ENCODE peak calls at places on chromosome 15, in ten cellular contexts. One of them, this sample, is unnamed.

GRCh38 chr15:83514584-83514983 is 67.4 kb downstream of the SH3GL3 start:
- DNase-seq in progenitor cell of endocrine pancreas: no peak
- DNase-seq in AG09309: no peak
- DNase-seq in activated CD8-positive, alpha-beta T cell treated with anti-CD3 and anti-CD28 coated beads for 36 hours: no peak
- DNase-seq in A673: no peak
- DNase-seq in endothelial cell: no peak
- DNase-seq in choroid plexus epithelial cell: no peak
- DNase-seq in hepatocyte: no peak
- DNase-seq in PC-9: no peak
- DNase-seq in HFFc6: no peak
- DNase-seq in this sample: no peak

GRCh38 chr15:96629501-96629900 is 299.0 kb downstream of the NR2F2 start:
- DNase-seq in endothelial cell: no peak
- DNase-seq in progenitor cell of endocrine pancreas: no peak
- DNase-seq in HFFc6: no peak
- DNase-seq in AG09309: no peak
- DNase-seq in choroid plexus epithelial cell: no peak
- DNase-seq in hepatocyte: no peak
- DNase-seq in PC-9: no peak
- DNase-seq in activated CD8-positive, alpha-beta T cell treated with anti-CD3 and anti-CD28 coated beads for 36 hours: no peak
- DNase-seq in A673: peak
- DNase-seq in this sample: no peak

GRCh38 chr15:33742807-33743206 is 225.5 kb upstream of the CHRM5 start:
- DNase-seq in AG09309: peak
- DNase-seq in progenitor cell of endocrine pancreas: no peak
- DNase-seq in endothelial cell: no peak
- DNase-seq in activated CD8-positive, alpha-beta T cell treated with anti-CD3 and anti-CD28 coated beads for 36 hours: no peak
- DNase-seq in A673: no peak
- DNase-seq in PC-9: no peak
- DNase-seq in hepatocyte: no peak
- DNase-seq in choroid plexus epithelial cell: peak
- DNase-seq in HFFc6: peak
- DNase-seq in this sample: no peak

GRCh38 chr15:42675021-42675420 is 61.9 kb downstream of the CDAN1 start:
- DNase-seq in PC-9: no peak
- DNase-seq in endothelial cell: no peak
- DNase-seq in activated CD8-positive, alpha-beta T cell treated with anti-CD3 and anti-CD28 coated beads for 36 hours: no peak
- DNase-seq in AG09309: no peak
- DNase-seq in HFFc6: no peak
- DNase-seq in hepatocyte: no peak
- DNase-seq in progenitor cell of endocrine pancreas: no peak
- DNase-seq in choroid plexus epithelial cell: no peak
- DNase-seq in A673: no peak
- DNase-seq in this sample: no peak

GRCh38 chr15:48992545-48992944 is 28.8 kb upstream of the SHC4 start:
- DNase-seq in choroid plexus epithelial cell: no peak
- DNase-seq in progenitor cell of endocrine pancreas: no peak
- DNase-seq in hepatocyte: no peak
- DNase-seq in AG09309: no peak
- DNase-seq in PC-9: no peak
- DNase-seq in activated CD8-positive, alpha-beta T cell treated with anti-CD3 and anti-CD28 coated beads for 36 hours: no peak
- DNase-seq in endothelial cell: no peak
- DNase-seq in HFFc6: no peak
- DNase-seq in A673: no peak
- DNase-seq in this sample: no peak

GRCh38 chr15:27675571-27675970 is 423.5 kb downstream of the OCA2 start:
- DNase-seq in progenitor cell of endocrine pancreas: no peak
- DNase-seq in AG09309: no peak
- DNase-seq in HFFc6: no peak
- DNase-seq in hepatocyte: no peak
- DNase-seq in activated CD8-positive, alpha-beta T cell treated with anti-CD3 and anti-CD28 coated beads for 36 hours: no peak
- DNase-seq in choroid plexus epithelial cell: no peak
- DNase-seq in PC-9: no peak
- DNase-seq in endothelial cell: no peak
- DNase-seq in A673: no peak
- DNase-seq in this sample: no peak

GRCh38 chr15:70636540-70637165 is 126.7 kb downstream of the UACA start:
- DNase-seq in PC-9: no peak
- DNase-seq in hepatocyte: peak
- DNase-seq in A673: peak
- DNase-seq in HFFc6: no peak
- DNase-seq in endothelial cell: peak
- DNase-seq in activated CD8-positive, alpha-beta T cell treated with anti-CD3 and anti-CD28 coated beads for 36 hours: no peak
- DNase-seq in choroid plexus epithelial cell: no peak
- DNase-seq in progenitor cell of endocrine pancreas: no peak
- DNase-seq in AG09309: no peak
- DNase-seq in this sample: no peak

GRCh38 chr15:72319360-72319984 is 485 bp downstream of the CELF6 start:
- DNase-seq in progenitor cell of endocrine pancreas: peak
- DNase-seq in AG09309: no peak
- DNase-seq in endothelial cell: peak
- DNase-seq in A673: peak
- DNase-seq in PC-9: no peak
- DNase-seq in choroid plexus epithelial cell: peak
- DNase-seq in HFFc6: peak
- DNase-seq in activated CD8-positive, alpha-beta T cell treated with anti-CD3 and anti-CD28 coated beads for 36 hours: peak
- DNase-seq in hepatocyte: peak
- DNase-seq in this sample: peak

GRCh38 chr15:26461847-26462608 is 310.8 kb downstream of the GABRB3 start:
- DNase-seq in activated CD8-positive, alpha-beta T cell treated with anti-CD3 and anti-CD28 coated beads for 36 hours: no peak
- DNase-seq in A673: no peak
- DNase-seq in hepatocyte: no peak
- DNase-seq in progenitor cell of endocrine pancreas: no peak
- DNase-seq in HFFc6: no peak
- DNase-seq in choroid plexus epithelial cell: no peak
- DNase-seq in AG09309: no peak
- DNase-seq in endothelial cell: no peak
- DNase-seq in PC-9: no peak
- DNase-seq in this sample: no peak

GRCh38 chr15:85785887-85786777 is 8.6 kb downstream of the KLHL25 start:
- DNase-seq in AG09309: no peak
- DNase-seq in endothelial cell: no peak
- DNase-seq in A673: no peak
- DNase-seq in choroid plexus epithelial cell: peak
- DNase-seq in PC-9: peak
- DNase-seq in hepatocyte: peak
- DNase-seq in progenitor cell of endocrine pancreas: no peak
- DNase-seq in activated CD8-positive, alpha-beta T cell treated with anti-CD3 and anti-CD28 coated beads for 36 hours: peak
- DNase-seq in HFFc6: no peak
- DNase-seq in this sample: no peak

GRCh38 chr15:60899322-60899966 is 329.7 kb downstream of the RORA start:
- DNase-seq in activated CD8-positive, alpha-beta T cell treated with anti-CD3 and anti-CD28 coated beads for 36 hours: peak
- DNase-seq in hepatocyte: no peak
- DNase-seq in A673: no peak
- DNase-seq in progenitor cell of endocrine pancreas: no peak
- DNase-seq in endothelial cell: no peak
- DNase-seq in AG09309: no peak
- DNase-seq in HFFc6: no peak
- DNase-seq in PC-9: no peak
- DNase-seq in choroid plexus epithelial cell: no peak
- DNase-seq in this sample: no peak

GRCh38 chr15:60899967-60900356 is 329.1 kb downstream of the RORA start:
- DNase-seq in PC-9: no peak
- DNase-seq in HFFc6: no peak
- DNase-seq in activated CD8-positive, alpha-beta T cell treated with anti-CD3 and anti-CD28 coated beads for 36 hours: no peak
- DNase-seq in hepatocyte: no peak
- DNase-seq in progenitor cell of endocrine pancreas: no peak
- DNase-seq in AG09309: no peak
- DNase-seq in endothelial cell: no peak
- DNase-seq in A673: no peak
- DNase-seq in choroid plexus epithelial cell: no peak
- DNase-seq in this sample: no peak

GRCh38 chr15:60903221-60903620 is 325.9 kb downstream of the RORA start:
- DNase-seq in progenitor cell of endocrine pancreas: no peak
- DNase-seq in AG09309: no peak
- DNase-seq in hepatocyte: no peak
- DNase-seq in A673: no peak
- DNase-seq in activated CD8-positive, alpha-beta T cell treated with anti-CD3 and anti-CD28 coated beads for 36 hours: no peak
- DNase-seq in endothelial cell: no peak
- DNase-seq in HFFc6: no peak
- DNase-seq in choroid plexus epithelial cell: no peak
- DNase-seq in PC-9: no peak
- DNase-seq in this sample: no peak

GRCh38 chr15:60901647-60902046 is 327.5 kb downstream of the RORA start:
- DNase-seq in PC-9: no peak
- DNase-seq in endothelial cell: no peak
- DNase-seq in progenitor cell of endocrine pancreas: no peak
- DNase-seq in hepatocyte: no peak
- DNase-seq in activated CD8-positive, alpha-beta T cell treated with anti-CD3 and anti-CD28 coated beads for 36 hours: peak
- DNase-seq in A673: no peak
- DNase-seq in HFFc6: no peak
- DNase-seq in AG09309: no peak
- DNase-seq in choroid plexus epithelial cell: no peak
- DNase-seq in this sample: no peak

DNA sequence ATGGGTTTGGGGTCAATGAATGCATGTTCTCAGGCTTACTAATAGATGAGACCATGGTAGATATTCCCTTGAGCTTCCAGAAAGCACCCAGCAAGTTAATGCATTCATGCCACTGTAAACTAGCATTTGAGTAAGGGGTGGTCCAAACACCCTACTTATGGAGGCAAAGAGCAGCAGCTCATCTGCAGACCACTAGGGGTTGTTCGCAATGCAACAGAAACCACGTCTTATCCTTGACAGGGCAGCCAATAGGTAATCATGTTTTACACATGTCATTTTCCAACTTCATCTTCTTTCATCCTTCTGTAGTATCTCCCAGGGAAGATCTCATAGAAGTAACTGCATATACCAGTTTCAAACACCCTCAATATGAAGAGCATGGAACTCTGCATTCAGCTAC is 330.2 kb downstream of the RORA start:
- DNase-seq in PC-9: no peak
- DNase-seq in endothelial cell: no peak
- DNase-seq in choroid plexus epithelial cell: no peak
- DNase-seq in activated CD8-positive, alpha-beta T cell treated with anti-CD3 and anti-CD28 coated beads for 36 hours: no peak
- DNase-seq in HFFc6: no peak
- DNase-seq in A673: no peak
- DNase-seq in AG09309: no peak
- DNase-seq in hepatocyte: no peak
- DNase-seq in progenitor cell of endocrine pancreas: no peak
- DNase-seq in this sample: no peak
- TF ChIP-seq CTCF in PC-9: no peak
- TF ChIP-seq CTCF in endothelial cell: no peak
- TF ChIP-seq CTCF in choroid plexus epithelial cell: no peak
- TF ChIP-seq CTCF in activated CD8-positive, alpha-beta T cell treated with anti-CD3 and anti-CD28 coated beads for 36 hours: no peak
- TF ChIP-seq CTCF in HFFc6: no peak
- TF ChIP-seq CTCF in A673: no peak
- TF ChIP-seq CTCF in AG09309: no peak
- TF ChIP-seq CTCF in hepatocyte: no peak
- TF ChIP-seq CTCF in progenitor cell of endocrine pancreas: peak
- TF ChIP-seq CTCF in this sample: no peak

DNA sequence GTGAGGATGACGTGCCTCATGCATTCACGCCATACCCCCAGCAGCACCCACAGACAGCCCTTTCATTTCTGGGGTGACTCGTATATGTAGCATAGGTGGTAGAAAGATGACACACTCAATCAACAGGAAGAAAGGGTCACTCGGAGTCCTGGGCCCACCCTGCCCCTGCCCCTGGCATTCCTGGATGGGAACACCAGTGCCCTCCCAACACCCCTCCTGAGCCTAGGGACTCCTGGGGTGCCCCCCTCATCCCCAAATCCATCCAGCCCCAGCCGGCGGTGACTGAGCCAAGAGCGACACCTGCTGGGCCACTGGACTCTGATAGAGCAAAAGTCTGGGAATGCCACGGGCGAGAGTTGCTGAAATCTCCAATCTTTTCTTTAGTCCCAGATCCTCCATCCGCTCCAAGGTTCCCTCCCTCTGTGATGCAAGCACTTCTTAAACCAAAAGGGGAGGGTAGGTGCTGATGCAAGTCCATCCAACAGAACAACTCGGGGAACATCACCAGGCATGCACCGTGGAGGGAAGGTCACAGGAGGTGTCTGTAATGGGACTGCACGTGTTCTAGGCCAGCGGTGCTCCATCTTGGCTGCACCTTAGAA is 31.1 kb downstream of the ACAN start:
- DNase-seq in activated CD8-positive, alpha-beta T cell treated with anti-CD3 and anti-CD28 coated beads for 36 hours: peak
- DNase-seq in hepatocyte: peak
- DNase-seq in HFFc6: peak
- DNase-seq in PC-9: no peak
- DNase-seq in endothelial cell: peak
- DNase-seq in choroid plexus epithelial cell: peak
- DNase-seq in progenitor cell of endocrine pancreas: peak
- DNase-seq in AG09309: peak
- DNase-seq in A673: peak
- DNase-seq in this sample: no peak
- TF ChIP-seq CTCF in activated CD8-positive, alpha-beta T cell treated with anti-CD3 and anti-CD28 coated beads for 36 hours: peak
- TF ChIP-seq CTCF in hepatocyte: peak
- TF ChIP-seq CTCF in HFFc6: peak
- TF ChIP-seq CTCF in PC-9: peak
- TF ChIP-seq CTCF in endothelial cell: peak
- TF ChIP-seq CTCF in choroid plexus epithelial cell: peak
- TF ChIP-seq CTCF in progenitor cell of endocrine pancreas: peak
- TF ChIP-seq CTCF in AG09309: peak
- TF ChIP-seq CTCF in A673: peak
- TF ChIP-seq CTCF in this sample: peak

DNA sequence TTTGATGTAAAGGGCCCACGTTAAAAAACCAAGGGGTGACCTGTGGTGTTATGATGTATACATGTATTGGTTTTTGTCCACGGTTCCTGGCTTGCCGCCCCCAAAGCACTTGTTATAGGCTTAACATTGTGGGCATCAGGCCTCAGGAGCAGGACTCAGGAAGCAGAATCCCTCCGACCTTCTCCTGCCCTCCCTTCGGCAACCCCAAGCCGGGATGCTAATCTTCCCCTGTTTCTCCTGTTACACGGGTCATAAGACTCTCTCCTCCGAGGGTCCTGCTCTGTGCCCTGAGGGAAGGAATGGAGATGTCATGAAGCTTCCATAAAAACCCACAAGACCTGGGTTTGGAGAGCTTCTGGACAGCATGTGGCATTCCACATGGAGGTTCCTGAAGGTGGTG is 48.8 kb downstream of the RPLP1 start:
- DNase-seq in endothelial cell: no peak
- DNase-seq in A673: no peak
- DNase-seq in PC-9: no peak
- DNase-seq in activated CD8-positive, alpha-beta T cell treated with anti-CD3 and anti-CD28 coated beads for 36 hours: no peak
- DNase-seq in choroid plexus epithelial cell: no peak
- DNase-seq in AG09309: no peak
- DNase-seq in progenitor cell of endocrine pancreas: no peak
- DNase-seq in HFFc6: no peak
- DNase-seq in hepatocyte: no peak
- DNase-seq in this sample: no peak
- TF ChIP-seq CTCF in endothelial cell: no peak
- TF ChIP-seq CTCF in A673: no peak
- TF ChIP-seq CTCF in PC-9: no peak
- TF ChIP-seq CTCF in activated CD8-positive, alpha-beta T cell treated with anti-CD3 and anti-CD28 coated beads for 36 hours: no peak
- TF ChIP-seq CTCF in choroid plexus epithelial cell: no peak
- TF ChIP-seq CTCF in AG09309: no peak
- TF ChIP-seq CTCF in progenitor cell of endocrine pancreas: no peak
- TF ChIP-seq CTCF in HFFc6: no peak
- TF ChIP-seq CTCF in hepatocyte: no peak
- TF ChIP-seq CTCF in this sample: no peak

DNA sequence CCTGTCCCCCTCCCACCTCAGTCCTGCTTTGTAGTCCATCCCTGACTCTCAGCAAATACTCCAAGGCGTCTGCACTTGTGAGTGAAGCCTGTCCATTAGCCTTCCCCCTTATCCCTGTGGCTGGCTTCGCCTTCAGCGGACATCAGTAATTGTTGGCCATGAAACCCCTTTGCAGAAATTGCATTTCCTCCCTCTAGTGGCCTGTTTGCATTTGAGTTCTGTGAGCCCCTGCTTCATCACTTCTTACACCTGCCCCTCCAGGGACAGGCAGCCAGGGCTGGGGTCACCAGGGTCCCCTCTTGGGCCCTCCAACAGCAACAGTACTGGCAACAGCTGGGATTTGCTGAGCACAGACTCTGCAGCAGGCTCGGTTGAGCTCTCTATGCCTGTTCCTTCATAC is 9.0 kb upstream of the LRRK1 start:
- DNase-seq in endothelial cell: no peak
- DNase-seq in HFFc6: no peak
- DNase-seq in PC-9: no peak
- DNase-seq in choroid plexus epithelial cell: no peak
- DNase-seq in activated CD8-positive, alpha-beta T cell treated with anti-CD3 and anti-CD28 coated beads for 36 hours: no peak
- DNase-seq in A673: no peak
- DNase-seq in progenitor cell of endocrine pancreas: no peak
- DNase-seq in hepatocyte: no peak
- DNase-seq in AG09309: no peak
- DNase-seq in this sample: no peak
- TF ChIP-seq CTCF in endothelial cell: peak
- TF ChIP-seq CTCF in HFFc6: peak
- TF ChIP-seq CTCF in PC-9: no peak
- TF ChIP-seq CTCF in choroid plexus epithelial cell: peak
- TF ChIP-seq CTCF in activated CD8-positive, alpha-beta T cell treated with anti-CD3 and anti-CD28 coated beads for 36 hours: no peak
- TF ChIP-seq CTCF in A673: peak
- TF ChIP-seq CTCF in progenitor cell of endocrine pancreas: peak
- TF ChIP-seq CTCF in hepatocyte: peak
- TF ChIP-seq CTCF in AG09309: peak
- TF ChIP-seq CTCF in this sample: no peak

This sample was measured in natural killer cell.